ENCODE peak calls at places on chromosomes 7 and 10, in nine cellular contexts. O is adrenal gland; R is K562; Y is prostate gland; L is CD8-positive, alpha-beta T cell; U is neuronal stem cell; T is tibial artery; Q is A549; G is tibial nerve. H is an unnamed sample.
A peak's percentile ranks its signal among the peaks of the same experiment; 100 is the strongest.

GRCh38 chr10:61752111-61753011 is 89.6 kb downstream of the CABCOCO1 start:
- DNase-seq in T (no peak), Q (no peak), G (no peak), L (no peak), U (no peak), O (no peak), Y (no peak), R (no peak), H (no peak)

GRCh38 chr10:93680414-93681047 is 21.9 kb downstream of the FRA10AC1 start:
- DNase-seq in L (no peak), Y (no peak), U (peak; percentile 20), R (peak; percentile 7), Q (peak; percentile 40), O (peak; percentile 7), G (no peak), T (no peak), H (peak; percentile 56)

GRCh38 chr10:62036186-62037081 is 134.9 kb downstream of the ARID5B start:
- DNase-seq in Y (no peak), O (no peak), R (no peak), L (no peak), Q (no peak), G (no peak), T (no peak), U (no peak), H (no peak)

GRCh38 chr7:90312745-90313144 is 8.4 kb downstream of the FAM237B start:
- DNase-seq in Y (no peak), L (no peak), Q (no peak), R (no peak), G (no peak), U (no peak), O (no peak), T (no peak), H (no peak)

GRCh38 chr10:124993728-124994451 is 52.0 kb downstream of the ZRANB1 start:
- DNase-seq in O (no peak), Y (no peak), Q (no peak), R (no peak), T (peak; percentile 68), U (no peak), L (peak; percentile 5), G (no peak), H (no peak)

GRCh38 chr7:135121868-135122267 is 26.0 kb upstream of the TMEM140 start:
- DNase-seq in R (no peak), O (no peak), L (no peak), Q (no peak), Y (no peak), T (no peak), G (no peak), U (no peak), H (no peak)

GRCh38 chr10:6023661-6024333 is 38.4 kb downstream of the IL2RA start:
- DNase-seq in Y (peak; percentile 31), T (no peak), Q (no peak), G (no peak), L (no peak), R (no peak), U (no peak), O (no peak), H (no peak)

GRCh38 chr10:79023489-79024162 is 45.1 kb upstream of the ZMIZ1 start:
- DNase-seq in G (peak; percentile 57), O (peak; percentile 71), Q (no peak), U (no peak), T (peak; percentile 64), L (no peak), R (no peak), Y (no peak), H (no peak)

GRCh38 chr10:118042827-118043242 is 3.9 kb downstream of the RAB11FIP2 start:
- DNase-seq in Q (no peak), R (no peak), O (no peak), Y (no peak), L (no peak), U (no peak), G (no peak), T (no peak), H (no peak)

GRCh38 chr7:34825221-34825620 is 167.2 kb downstream of the NPSR1 start:
- DNase-seq in G (no peak), U (no peak), Q (no peak), T (no peak), Y (no peak), R (no peak), O (no peak), L (no peak), H (no peak)

GRCh38 chr7:29488977-29489376 is 74.7 kb upstream of the PRR15 start:
- DNase-seq in T (no peak), U (no peak), Y (no peak), R (no peak), Q (no peak), O (no peak), L (no peak), G (no peak), H (no peak)

GRCh38 chr7:51182767-51183166 is 133.8 kb downstream of the COBL start:
- DNase-seq in Q (no peak), L (no peak), O (no peak), U (no peak), T (no peak), G (no peak), Y (no peak), R (no peak), H (no peak)

GRCh38 chr7:137851361-137851945 is 4.7 kb upstream of the DGKI start:
- DNase-seq in R (no peak), U (no peak), T (no peak), G (no peak), Q (no peak), Y (no peak), O (no peak), L (no peak), H (no peak)

GRCh38 chr7:25014735-25015134 is 34.8 kb upstream of the OSBPL3 start:
- DNase-seq in O (peak; percentile 2), G (no peak), Y (no peak), T (no peak), U (no peak), Q (no peak), L (no peak), R (no peak), H (no peak)

GRCh38 chr10:124106241-124106905 is 13.0 kb upstream of the CHST15 start:
- DNase-seq in U (no peak), Q (peak; percentile 44), R (no peak), O (peak; percentile 92), Y (peak; percentile 80), G (peak; percentile 75), T (peak; percentile 91), L (no peak), H (no peak)

GRCh38 chr7:108079291-108080057 is 50.7 kb downstream of the LAMB4 start:
- DNase-seq in O (no peak), Q (no peak), T (no peak), Y (no peak), L (no peak), U (no peak), R (no peak), G (no peak), H (no peak)

GRCh38 chr7:88132725-88133124 is 87.1 kb downstream of the SRI start:
- DNase-seq in O (no peak), G (no peak), Y (no peak), L (no peak), R (no peak), Q (no peak), U (no peak), T (no peak), H (no peak)

GRCh38 chr7:57305192-57305748 is 144.7 kb upstream of the ZNF716 start:
- DNase-seq in L (no peak), O (peak; percentile 12), Q (no peak), G (no peak), Y (no peak), T (no peak), U (no peak), R (peak; percentile 26), H (no peak)

GRCh38 chr7:101664893-101665471 is 35.9 kb upstream of the MYL10 start:
- DNase-seq in G (no peak), Q (no peak), Y (no peak), T (no peak), O (no peak), L (no peak), R (no peak), U (no peak), H (no peak)
- H3K4me3 ChIP-seq in G (no peak overlapping the region), Q (no peak overlapping the region), Y (no peak overlapping the region), T (no peak overlapping the region), O (no peak overlapping the region), L (no peak overlapping the region), R (no peak overlapping the region), U (no peak overlapping the region), H (no peak overlapping the region)

GRCh38 chr7:128000048-128000447 is 31.2 kb downstream of the LRRC4 start:
- DNase-seq in U (no peak), Y (no peak), L (no peak), O (no peak), Q (no peak), R (no peak), G (no peak), T (no peak), H (no peak)
- H3K4me1 ChIP-seq in U (peaks cover 21% of the 10 kb centered on the region), Y (no peaks in the 10 kb centered on the region), L (peaks cover 10% of the 10 kb centered on the region), O (peaks cover 60% of the 10 kb centered on the region), Q (peaks cover 11% of the 10 kb centered on the region), R (peaks cover 27% of the 10 kb centered on the region), G (peaks cover 17% of the 10 kb centered on the region), T (no peaks in the 10 kb centered on the region), H (no peaks in the 10 kb centered on the region)

DNA sequence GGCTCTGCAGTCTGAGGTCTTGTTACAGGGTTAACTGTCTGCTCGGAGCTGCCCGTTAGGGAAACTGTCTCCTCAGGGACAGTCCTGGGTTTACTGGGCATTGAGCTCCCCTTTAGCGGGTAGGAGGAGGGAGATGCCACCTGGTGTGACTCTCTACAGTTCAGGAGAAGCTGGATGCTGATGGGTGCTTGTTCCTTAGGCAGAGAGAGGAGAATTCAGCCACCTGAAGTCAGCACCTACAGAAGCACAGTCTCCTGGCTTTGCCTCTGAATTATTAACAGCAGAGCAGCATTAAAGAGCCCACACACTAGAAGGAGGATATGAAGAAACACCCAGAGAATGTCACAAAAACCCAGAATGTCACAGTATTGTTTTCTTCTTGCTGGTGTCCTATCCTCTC is 656 bp downstream of the GIMAP4 start:
- DNase-seq in G (no peak), R (no peak), Y (no peak), T (no peak), Q (no peak), O (no peak), U (no peak), L (peak; percentile 37), H (no peak)
- H3K4me3 ChIP-seq in G (peak overlapping the region; percentile 28), R (no peak overlapping the region), Y (peak overlapping the region; percentile 13), T (peak overlapping the region; percentile 46), Q (no peak overlapping the region), O (peak overlapping the region; percentile 53), U (no peak overlapping the region), L (peak overlapping the region; percentile 88), H (no peak overlapping the region)

GRCh38 chr7:101126651-101127459 is at the start of gene SERPINE1:
- DNase-seq in R (peak; percentile 68), Y (peak; percentile 74), G (peak; percentile 92), T (peak; percentile 98), Q (peak; percentile 98), L (peak; percentile 58), U (no peak), O (peak; percentile 92), H (peak; percentile 97)

GRCh38 chr7:101125989-101126650 is 784 bp upstream of the SERPINE1 start:
- DNase-seq in Y (no peak), O (peak; percentile 81), L (no peak), Q (peak; percentile 91), T (peak; percentile 86), G (peak; percentile 65), U (no peak), R (no peak), H (no peak)

GRCh38 chr7:101128040-101128834 is 1.3 kb downstream of the SERPINE1 start:
- DNase-seq in G (no peak), R (no peak), O (no peak), T (no peak), Q (no peak), Y (no peak), U (no peak), L (no peak), H (no peak)

GRCh38 chr7:101129603-101130117 is 2.8 kb downstream of the SERPINE1 start:
- DNase-seq in Y (no peak), O (no peak), R (no peak), G (no peak), U (no peak), T (no peak), L (no peak), Q (no peak), H (no peak)

GRCh38 chr7:101127460-101128039 is 646 bp downstream of the SERPINE1 start:
- DNase-seq in O (no peak), T (no peak), U (no peak), G (no peak), R (no peak), L (no peak), Q (no peak), Y (no peak), H (no peak)
- H3K4me1 ChIP-seq in O (peaks cover 38% of the 10 kb centered on the region), T (peaks cover 55% of the 10 kb centered on the region), U (peaks cover 11% of the 10 kb centered on the region), G (peaks cover 25% of the 10 kb centered on the region), R (peaks cover 21% of the 10 kb centered on the region), L (peaks cover 18% of the 10 kb centered on the region), Q (peaks cover 79% of the 10 kb centered on the region), Y (no peaks in the 10 kb centered on the region), H (peaks cover 56% of the 10 kb centered on the region)